ENCODE peak calls at places on chromosomes 11 and 22, in eight cellular contexts. One of them, this sample, is unnamed.

GRCh38 chr22:38756631-38757463 is 1.0 kb upstream of the SUN2 start:
- DNase-seq in tibial artery: no peak
- DNase-seq in HFF-Myc: no peak
- DNase-seq in MM.1S: no peak
- DNase-seq in astrocyte of the spinal cord: no peak
- DNase-seq in dorsolateral prefrontal cortex: no peak
- DNase-seq in upper lobe of right lung: peak
- DNase-seq in IMR-90: no peak
- DNase-seq in this sample: no peak

GRCh38 chr11:67085617-67086016 is 29.0 kb downstream of the RHOD start:
- DNase-seq in HFF-Myc: no peak
- DNase-seq in tibial artery: no peak
- DNase-seq in dorsolateral prefrontal cortex: no peak
- DNase-seq in upper lobe of right lung: no peak
- DNase-seq in IMR-90: no peak
- DNase-seq in astrocyte of the spinal cord: no peak
- DNase-seq in MM.1S: no peak
- DNase-seq in this sample: no peak

GRCh38 chr22:28711820-28712777 is 29.5 kb downstream of the CHEK2 start:
- DNase-seq in astrocyte of the spinal cord: peak
- DNase-seq in HFF-Myc: peak
- DNase-seq in MM.1S: no peak
- DNase-seq in tibial artery: no peak
- DNase-seq in dorsolateral prefrontal cortex: no peak
- DNase-seq in IMR-90: peak
- DNase-seq in upper lobe of right lung: no peak
- DNase-seq in this sample: no peak

GRCh38 chr11:124329787-124330478 is 9.9 kb upstream of the OR8D2 start:
- DNase-seq in upper lobe of right lung: no peak
- DNase-seq in tibial artery: no peak
- DNase-seq in MM.1S: peak
- DNase-seq in IMR-90: peak
- DNase-seq in HFF-Myc: no peak
- DNase-seq in astrocyte of the spinal cord: peak
- DNase-seq in dorsolateral prefrontal cortex: no peak
- DNase-seq in this sample: no peak

GRCh38 chr11:109745996-109746625 is 324.1 kb downstream of the C11orf87 start:
- DNase-seq in tibial artery: no peak
- DNase-seq in astrocyte of the spinal cord: no peak
- DNase-seq in HFF-Myc: no peak
- DNase-seq in dorsolateral prefrontal cortex: no peak
- DNase-seq in upper lobe of right lung: no peak
- DNase-seq in MM.1S: no peak
- DNase-seq in IMR-90: no peak
- DNase-seq in this sample: no peak

GRCh38 chr11:66056541-66056940 is 4.4 kb downstream of the SF3B2 start:
- DNase-seq in astrocyte of the spinal cord: no peak
- DNase-seq in upper lobe of right lung: no peak
- DNase-seq in HFF-Myc: no peak
- DNase-seq in IMR-90: no peak
- DNase-seq in tibial artery: no peak
- DNase-seq in MM.1S: no peak
- DNase-seq in dorsolateral prefrontal cortex: no peak
- DNase-seq in this sample: no peak

GRCh38 chr11:65448418-65449196 is 26.0 kb downstream of the NEAT1 start:
- DNase-seq in tibial artery: peak
- DNase-seq in dorsolateral prefrontal cortex: no peak
- DNase-seq in upper lobe of right lung: no peak
- DNase-seq in HFF-Myc: no peak
- DNase-seq in astrocyte of the spinal cord: peak
- DNase-seq in MM.1S: no peak
- DNase-seq in IMR-90: peak
- DNase-seq in this sample: no peak

GRCh38 chr11:119380816-119381185 is 689 bp downstream of the USP2 start:
- DNase-seq in dorsolateral prefrontal cortex: no peak
- DNase-seq in HFF-Myc: no peak
- DNase-seq in upper lobe of right lung: no peak
- DNase-seq in IMR-90: no peak
- DNase-seq in tibial artery: no peak
- DNase-seq in astrocyte of the spinal cord: no peak
- DNase-seq in MM.1S: no peak
- DNase-seq in this sample: no peak

GRCh38 chr11:96388891-96389603 is 665 bp downstream of the CCDC82 start:
- DNase-seq in dorsolateral prefrontal cortex: peak
- DNase-seq in IMR-90: no peak
- DNase-seq in MM.1S: peak
- DNase-seq in HFF-Myc: no peak
- DNase-seq in astrocyte of the spinal cord: no peak
- DNase-seq in upper lobe of right lung: no peak
- DNase-seq in tibial artery: no peak
- DNase-seq in this sample: no peak

GRCh38 chr22:36610567-36610966 is 81.6 kb upstream of the EIF3D start:
- DNase-seq in HFF-Myc: no peak
- DNase-seq in tibial artery: no peak
- DNase-seq in IMR-90: no peak
- DNase-seq in MM.1S: no peak
- DNase-seq in upper lobe of right lung: no peak
- DNase-seq in dorsolateral prefrontal cortex: no peak
- DNase-seq in astrocyte of the spinal cord: no peak
- DNase-seq in this sample: no peak

GRCh38 chr11:134331565-134332188 is at the start of gene GLB1L2:
- DNase-seq in dorsolateral prefrontal cortex: peak
- DNase-seq in HFF-Myc: no peak
- DNase-seq in upper lobe of right lung: peak
- DNase-seq in MM.1S: no peak
- DNase-seq in tibial artery: peak
- DNase-seq in IMR-90: no peak
- DNase-seq in astrocyte of the spinal cord: no peak
- DNase-seq in this sample: peak

GRCh38 chr11:125433454-125434121 is 62.5 kb downstream of the FEZ1 start:
- DNase-seq in dorsolateral prefrontal cortex: peak
- DNase-seq in astrocyte of the spinal cord: peak
- DNase-seq in upper lobe of right lung: no peak
- DNase-seq in HFF-Myc: peak
- DNase-seq in MM.1S: peak
- DNase-seq in IMR-90: peak
- DNase-seq in tibial artery: peak
- DNase-seq in this sample: no peak

GRCh38 chr11:130790689-130791088 is 125.6 kb downstream of the SNX19 start:
- DNase-seq in MM.1S: no peak
- DNase-seq in tibial artery: no peak
- DNase-seq in astrocyte of the spinal cord: no peak
- DNase-seq in IMR-90: no peak
- DNase-seq in upper lobe of right lung: no peak
- DNase-seq in HFF-Myc: no peak
- DNase-seq in dorsolateral prefrontal cortex: no peak
- DNase-seq in this sample: no peak

GRCh38 chr11:16604784-16605439 is 133.5 kb upstream of the C11orf58 start:
- DNase-seq in HFF-Myc: no peak
- DNase-seq in MM.1S: peak
- DNase-seq in upper lobe of right lung: peak
- DNase-seq in dorsolateral prefrontal cortex: no peak
- DNase-seq in tibial artery: peak
- DNase-seq in IMR-90: peak
- DNase-seq in astrocyte of the spinal cord: peak
- DNase-seq in this sample: no peak

GRCh38 chr11:107583629-107584195 is 7.2 kb upstream of the ELMOD1 start:
- DNase-seq in MM.1S: peak
- DNase-seq in astrocyte of the spinal cord: no peak
- DNase-seq in IMR-90: peak
- DNase-seq in upper lobe of right lung: no peak
- DNase-seq in tibial artery: no peak
- DNase-seq in dorsolateral prefrontal cortex: no peak
- DNase-seq in HFF-Myc: no peak
- DNase-seq in this sample: no peak

GRCh38 chr11:67111261-67111660 is 7.8 kb upstream of the KDM2A start:
- DNase-seq in astrocyte of the spinal cord: no peak
- DNase-seq in tibial artery: no peak
- DNase-seq in upper lobe of right lung: no peak
- DNase-seq in HFF-Myc: no peak
- DNase-seq in dorsolateral prefrontal cortex: no peak
- DNase-seq in IMR-90: peak
- DNase-seq in MM.1S: no peak
- DNase-seq in this sample: no peak

GRCh38 chr11:102891736-102892135 is 17.0 kb upstream of the MMP12 start:
- DNase-seq in MM.1S: no peak
- DNase-seq in tibial artery: no peak
- DNase-seq in IMR-90: no peak
- DNase-seq in dorsolateral prefrontal cortex: no peak
- DNase-seq in astrocyte of the spinal cord: no peak
- DNase-seq in upper lobe of right lung: no peak
- DNase-seq in HFF-Myc: no peak
- DNase-seq in this sample: no peak
- TF ChIP-seq CTCF in MM.1S: no peak
- TF ChIP-seq CTCF in tibial artery: no peak
- TF ChIP-seq CTCF in IMR-90: no peak
- TF ChIP-seq CTCF in dorsolateral prefrontal cortex: no peak
- TF ChIP-seq CTCF in astrocyte of the spinal cord: no peak
- TF ChIP-seq CTCF in upper lobe of right lung: no peak
- TF ChIP-seq CTCF in HFF-Myc: no peak
- TF ChIP-seq CTCF in this sample: no peak

DNA sequence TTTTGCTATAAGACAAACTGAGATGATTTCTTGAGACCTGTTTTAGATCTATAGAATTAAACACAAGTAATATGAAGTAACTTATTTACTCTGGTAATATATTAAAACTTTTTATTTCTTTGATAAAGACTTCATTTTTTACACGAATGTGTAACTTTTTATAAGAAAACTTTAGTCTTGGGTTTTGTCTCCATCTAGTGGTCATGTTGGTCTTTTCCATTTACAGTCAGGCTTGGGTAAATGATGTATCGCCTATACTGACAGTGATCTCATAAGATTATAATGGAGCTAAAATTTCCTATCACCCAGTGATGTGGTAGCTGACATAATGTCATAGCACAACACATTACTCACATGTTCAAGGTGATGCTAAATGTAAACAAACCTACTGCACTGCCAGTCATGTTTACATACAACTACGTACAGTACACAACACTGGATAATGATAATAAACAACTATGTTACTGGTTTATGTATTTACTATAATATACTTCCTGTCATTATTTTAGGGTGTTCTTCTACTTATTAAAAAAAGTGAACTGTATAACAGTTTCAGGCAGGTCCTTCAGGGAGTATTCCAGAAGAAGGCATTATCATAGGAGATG is 7.5 kb upstream of the C11orf97 start:
- DNase-seq in MM.1S: peak
- DNase-seq in tibial artery: no peak
- DNase-seq in IMR-90: peak
- DNase-seq in astrocyte of the spinal cord: peak
- DNase-seq in dorsolateral prefrontal cortex: no peak
- DNase-seq in HFF-Myc: no peak
- DNase-seq in upper lobe of right lung: no peak
- DNase-seq in this sample: no peak
- TF ChIP-seq CTCF in MM.1S: peak
- TF ChIP-seq CTCF in tibial artery: peak
- TF ChIP-seq CTCF in IMR-90: peak
- TF ChIP-seq CTCF in astrocyte of the spinal cord: peak
- TF ChIP-seq CTCF in dorsolateral prefrontal cortex: peak
- TF ChIP-seq CTCF in HFF-Myc: peak
- TF ChIP-seq CTCF in upper lobe of right lung: peak
- TF ChIP-seq CTCF in this sample: peak

GRCh38 chr11:68660066-68660810 is 24.1 kb upstream of the GAL start:
- DNase-seq in tibial artery: no peak
- DNase-seq in astrocyte of the spinal cord: no peak
- DNase-seq in MM.1S: no peak
- DNase-seq in upper lobe of right lung: peak
- DNase-seq in dorsolateral prefrontal cortex: no peak
- DNase-seq in HFF-Myc: no peak
- DNase-seq in IMR-90: no peak
- DNase-seq in this sample: no peak

GRCh38 chr11:68664141-68664540 is 20.2 kb upstream of the GAL start:
- DNase-seq in IMR-90: no peak
- DNase-seq in HFF-Myc: no peak
- DNase-seq in upper lobe of right lung: peak
- DNase-seq in astrocyte of the spinal cord: no peak
- DNase-seq in MM.1S: no peak
- DNase-seq in tibial artery: peak
- DNase-seq in dorsolateral prefrontal cortex: no peak
- DNase-seq in this sample: no peak

GRCh38 chr11:68661014-68661413 is 23.3 kb upstream of the GAL start:
- DNase-seq in dorsolateral prefrontal cortex: peak
- DNase-seq in upper lobe of right lung: peak
- DNase-seq in astrocyte of the spinal cord: no peak
- DNase-seq in MM.1S: no peak
- DNase-seq in tibial artery: no peak
- DNase-seq in IMR-90: no peak
- DNase-seq in HFF-Myc: no peak
- DNase-seq in this sample: no peak

GRCh38 chr11:68663482-68664010 is 20.8 kb upstream of the GAL start:
- DNase-seq in tibial artery: peak
- DNase-seq in dorsolateral prefrontal cortex: no peak
- DNase-seq in HFF-Myc: no peak
- DNase-seq in IMR-90: no peak
- DNase-seq in astrocyte of the spinal cord: no peak
- DNase-seq in MM.1S: no peak
- DNase-seq in upper lobe of right lung: peak
- DNase-seq in this sample: no peak

GRCh38 chr11:68661697-68662603 is 22.4 kb upstream of the GAL start:
- DNase-seq in IMR-90: peak
- DNase-seq in HFF-Myc: no peak
- DNase-seq in dorsolateral prefrontal cortex: no peak
- DNase-seq in tibial artery: peak
- DNase-seq in upper lobe of right lung: peak
- DNase-seq in astrocyte of the spinal cord: no peak
- DNase-seq in MM.1S: no peak
- DNase-seq in this sample: no peak
- TF ChIP-seq CTCF in IMR-90: no peak
- TF ChIP-seq CTCF in HFF-Myc: no peak
- TF ChIP-seq CTCF in dorsolateral prefrontal cortex: no peak
- TF ChIP-seq CTCF in tibial artery: no peak
- TF ChIP-seq CTCF in upper lobe of right lung: no peak
- TF ChIP-seq CTCF in astrocyte of the spinal cord: no peak
- TF ChIP-seq CTCF in MM.1S: no peak
- TF ChIP-seq CTCF in this sample: no peak

DNA sequence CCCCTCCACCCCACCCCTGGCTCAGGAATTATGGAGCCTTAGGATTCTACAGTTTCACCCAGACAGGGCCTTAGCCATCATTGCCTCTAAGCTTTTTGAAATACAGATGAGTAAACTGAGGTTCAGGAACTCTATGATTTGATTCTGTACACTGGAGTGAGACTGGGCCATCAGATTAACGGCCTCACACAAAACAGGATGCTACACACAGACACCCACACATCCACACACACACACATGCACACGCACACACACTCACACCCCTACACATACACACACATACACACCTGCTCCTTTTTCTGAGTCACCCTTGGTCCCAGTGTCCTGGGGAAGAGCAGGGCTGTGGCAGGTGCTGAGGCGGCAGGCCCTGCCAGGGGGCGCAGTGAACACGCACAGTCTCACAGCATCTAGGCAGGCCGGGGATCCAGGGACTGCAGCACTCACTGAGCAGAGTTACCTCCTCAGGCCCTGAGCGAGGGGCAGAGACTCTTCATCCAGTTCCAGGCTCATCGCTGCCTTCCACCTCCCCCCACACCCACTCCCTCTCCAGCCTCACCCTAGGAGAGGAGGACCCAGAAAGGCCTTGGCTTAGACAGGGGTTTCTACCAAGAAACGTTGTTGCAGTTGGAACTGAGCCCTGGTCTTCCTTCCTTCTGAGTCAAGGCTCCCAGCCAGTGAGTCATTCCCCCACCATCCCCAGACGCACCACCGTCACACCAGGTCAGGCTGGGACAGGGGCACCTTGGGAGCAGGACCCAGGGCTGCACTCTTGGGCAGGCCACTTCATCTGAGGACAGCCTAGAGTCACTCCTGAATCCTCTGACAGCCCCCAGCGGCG is 89.8 kb upstream of the PARVA start:
- DNase-seq in tibial artery: peak
- DNase-seq in astrocyte of the spinal cord: peak
- DNase-seq in dorsolateral prefrontal cortex: no peak
- DNase-seq in IMR-90: peak
- DNase-seq in MM.1S: no peak
- DNase-seq in HFF-Myc: peak
- DNase-seq in upper lobe of right lung: no peak
- DNase-seq in this sample: peak
- TF ChIP-seq CTCF in tibial artery: peak
- TF ChIP-seq CTCF in astrocyte of the spinal cord: peak
- TF ChIP-seq CTCF in dorsolateral prefrontal cortex: no peak
- TF ChIP-seq CTCF in IMR-90: peak
- TF ChIP-seq CTCF in MM.1S: peak
- TF ChIP-seq CTCF in HFF-Myc: peak
- TF ChIP-seq CTCF in upper lobe of right lung: no peak
- TF ChIP-seq CTCF in this sample: peak